ENCODE peak calls at places on chromosomes 1 and 21, in ten cellular contexts. Q is posterior cingulate gyrus, W is memory B cell, B is mucosa of gallbladder, P is kidney tubule cell, C is HL-60, G is SK-N-SH, X is heart right ventricle, L is NCI-H1694, Y is RKO. N is an unnamed sample.

GRCh38 chr1:226406401-226406881 is 1.5 kb downstream of the PARP1 start:
- DNase-seq in B (no peak), P (peak; percentile 84), Q (no peak), L (no peak), X (no peak), G (no peak), W (no peak), Y (peak; percentile 80), C (peak; percentile 43), N (no peak)

GRCh38 chr1:219927956-219928790 is at the start of gene SLC30A10:
- DNase-seq in W (peak; percentile 28), P (peak; percentile 18), Y (no peak), B (peak; percentile 58), C (no peak), L (no peak), Q (peak; percentile 31), X (peak; percentile 19), G (peak; percentile 88), N (no peak)

GRCh38 chr1:16048573-16049189 is 5.1 kb downstream of the CLCNKB start:
- DNase-seq in B (no peak), Y (no peak), Q (no peak), P (peak; percentile 32), X (peak; percentile 57), G (peak; percentile 72), W (no peak), C (no peak), L (no peak), N (no peak)

GRCh38 chr1:245094092-245094491 is 60.7 kb upstream of the KIF26B start:
- DNase-seq in G (no peak), P (no peak), Y (no peak), L (no peak), X (no peak), C (no peak), B (no peak), W (no peak), Q (no peak), N (no peak)

GRCh38 chr21:43323244-43324005 is 103.5 kb downstream of the SIK1 start:
- DNase-seq in C (no peak), P (no peak), B (no peak), L (no peak), Y (no peak), G (no peak), Q (peak; percentile 79), W (no peak), X (peak; percentile 81), N (no peak)

GRCh38 chr1:171883844-171884243 is 42.5 kb downstream of the DNM3 start:
- DNase-seq in B (no peak), X (no peak), W (no peak), C (no peak), Q (no peak), P (no peak), L (no peak), Y (no peak), G (no peak), N (no peak)

GRCh38 chr1:175208773-175209492 is 16.4 kb upstream of the KIAA0040 start:
- DNase-seq in G (no peak), Q (no peak), W (no peak), X (no peak), Y (no peak), C (no peak), P (no peak), B (no peak), L (no peak), N (peak; percentile 49)

GRCh38 chr1:205515781-205516253 is 11.3 kb downstream of the CDK18 start:
- DNase-seq in Y (no peak), P (no peak), G (peak; percentile 82), Q (no peak), W (no peak), B (peak; percentile 77), X (peak; percentile 68), C (no peak), L (no peak), N (no peak)

GRCh38 chr1:2594001-2594640 is 7.5 kb downstream of the PRXL2B start:
- DNase-seq in X (peak; percentile 77), Q (no peak), P (peak; percentile 43), Y (no peak), C (no peak), L (no peak), B (peak; percentile 53), W (no peak), G (peak; percentile 80), N (no peak)

GRCh38 chr21:45923146-45923545 is 58.4 kb upstream of the COL6A1 start:
- DNase-seq in Y (no peak), X (peak; percentile 74), W (peak; percentile 42), C (no peak), Q (peak; percentile 78), P (peak; percentile 53), L (no peak), B (peak; percentile 63), G (peak; percentile 56), N (peak; percentile 59)

GRCh38 chr1:113905435-113905861 is 322 bp downstream of the DCLRE1B start:
- DNase-seq in B (no peak), Y (peak; percentile 16), X (no peak), G (no peak), L (no peak), C (no peak), Q (no peak), W (no peak), P (peak; percentile 53), N (peak; percentile 3)

GRCh38 chr1:15384301-15384901 is 25.3 kb upstream of the EFHD2 start:
- DNase-seq in Q (peak; percentile 70), P (peak; percentile 36), X (no peak), W (no peak), Y (no peak), L (no peak), B (no peak), G (peak; percentile 75), C (no peak), N (no peak)

GRCh38 chr1:246565751-246566127 is 322 bp downstream of the TFB2M start:
- DNase-seq in C (no peak), G (no peak), Q (no peak), L (no peak), X (no peak), B (no peak), Y (peak; percentile 71), P (no peak), W (no peak), N (no peak)

GRCh38 chr1:18858070-18858688 is 1.3 kb downstream of the TAS1R2 start:
- DNase-seq in G (no peak), X (no peak), Q (no peak), L (no peak), Y (no peak), B (no peak), W (no peak), P (no peak), C (no peak), N (no peak)

GRCh38 chr21:16794944-16795343 is 717.9 kb upstream of the CXADR start:
- DNase-seq in X (no peak), W (no peak), Q (no peak), B (no peak), L (no peak), P (peak; percentile 84), C (no peak), Y (peak; percentile 80), G (no peak), N (no peak)

GRCh38 chr1:93616221-93616995 is 65.2 kb downstream of the BCAR3 start:
- DNase-seq in B (no peak), X (peak; percentile 40), G (no peak), L (no peak), W (no peak), C (no peak), Q (no peak), Y (no peak), P (no peak), N (no peak)

GRCh38 chr21:42598159-42598735 is 55.2 kb upstream of the PDE9A start:
- DNase-seq in Q (no peak), B (no peak), Y (no peak), W (no peak), G (no peak), C (no peak), L (no peak), P (no peak), X (no peak), N (no peak)

GRCh38 chr21:41616063-41616591 is 108.2 kb upstream of the TMPRSS2 start:
- DNase-seq in G (no peak), P (peak; percentile 33), W (no peak), L (no peak), B (no peak), Q (peak; percentile 49), C (no peak), Y (no peak), X (no peak), N (no peak)

GRCh38 chr1:20729990-20730689 is 2.4 kb downstream of the SH2D5 start:
- DNase-seq in W (no peak), B (no peak), Q (no peak), C (no peak), X (no peak), P (no peak), L (no peak), Y (no peak), G (peak; percentile 29), N (no peak)

GRCh38 chr1:215264649-215265048 is 182.1 kb downstream of the KCNK2 start:
- DNase-seq in G (no peak), C (no peak), W (no peak), L (no peak), X (no peak), P (no peak), B (no peak), Q (no peak), Y (no peak), N (no peak)

GRCh38 chr1:241311056-241311746 is 45.8 kb downstream of the RGS7 start:
- DNase-seq in L (no peak), Y (no peak), X (no peak), P (peak; percentile 1), W (no peak), G (no peak), B (no peak), C (no peak), Q (no peak), N (no peak)

GRCh38 chr1:115495603-115496002 is 146.2 kb upstream of the VANGL1 start:
- DNase-seq in C (no peak), P (peak; percentile 80), X (no peak), W (no peak), Y (no peak), B (no peak), Q (no peak), L (no peak), G (no peak), N (no peak)

GRCh38 chr1:160354388-160354985 is 11.3 kb downstream of the NCSTN start:
- DNase-seq in W (no peak), X (no peak), B (no peak), Q (no peak), G (peak; percentile 53), P (peak; percentile 28), L (no peak), C (no peak), Y (no peak), N (no peak)